ENCODE peak calls at places on chromosomes 6 and 20, in nine cellular contexts. V is ovary; U is stomach; X is body of pancreas; I is lung; B is OCI-LY7; O is mammary epithelial cell; L is astrocyte of the spinal cord; T is CD8-positive, alpha-beta T cell. Y is an unnamed sample.

GRCh38 chr6:139270249-139270648 is 21.5 kb downstream of the TXLNB start:
- DNase-seq in V (no peak), U (no peak), X (no peak), I (no peak), B (peak), O (no peak), L (no peak), T (no peak), Y (no peak)

GRCh38 chr6:100344761-100345160 is 120.0 kb downstream of the SIM1 start:
- DNase-seq in V (no peak), U (no peak), X (no peak), I (no peak), B (no peak), O (no peak), L (peak), T (no peak), Y (no peak)

GRCh38 chr20:40689100-40689942 is at the start of gene MAFB:
- DNase-seq in V (peak), U (peak), X (peak), I (peak), B (no peak), O (peak), L (peak), T (no peak), Y (peak)

GRCh38 chr6:1325471-1326309 is 13.8 kb downstream of the FOXQ1 start:
- DNase-seq in V (no peak), U (peak), X (no peak), I (no peak), B (no peak), O (peak), L (peak), T (no peak), Y (peak)

GRCh38 chr6:104218132-104218531 is 641.6 kb downstream of the HACE1 start:
- DNase-seq in V (no peak), U (no peak), X (no peak), I (no peak), B (no peak), O (peak), L (peak), T (no peak), Y (peak)

GRCh38 chr6:141610741-141611140 is 522.0 kb upstream of the GJE1 start:
- DNase-seq in V (no peak), U (no peak), X (no peak), I (no peak), B (no peak), O (peak), L (peak), T (no peak), Y (peak)

GRCh38 chr6:37501632-37502466 is 2.2 kb upstream of the CCDC167 start:
- DNase-seq in V (no peak), U (no peak), X (no peak), I (no peak), B (peak), O (no peak), L (no peak), T (no peak), Y (no peak)

GRCh38 chr6:9851541-9852380 is 563.1 kb downstream of the TFAP2A start:
- DNase-seq in V (no peak), U (no peak), X (no peak), I (no peak), B (no peak), O (peak), L (no peak), T (no peak), Y (peak)

GRCh38 chr6:156169361-156169760 is 607.8 kb upstream of the ARID1B start:
- DNase-seq in V (no peak), U (no peak), X (no peak), I (no peak), B (no peak), O (no peak), L (no peak), T (no peak), Y (no peak)

GRCh38 chr20:43832096-43832816 is 82.4 kb upstream of the TOX2 start:
- DNase-seq in V (no peak), U (no peak), X (no peak), I (no peak), B (no peak), O (no peak), L (no peak), T (no peak), Y (no peak)

GRCh38 chr6:154865291-154865690 is 129.8 kb upstream of the TIAM2 start:
- DNase-seq in V (no peak), U (no peak), X (no peak), I (no peak), B (no peak), O (no peak), L (peak), T (no peak), Y (peak)

GRCh38 chr6:147166360-147166944 is 37.8 kb upstream of the STXBP5 start:
- DNase-seq in V (no peak), U (no peak), X (no peak), I (no peak), B (no peak), O (peak), L (peak), T (no peak), Y (no peak)

GRCh38 chr6:144581807-144582537 is 296.8 kb downstream of the UTRN start:
- DNase-seq in V (no peak), U (no peak), X (peak), I (no peak), B (peak), O (no peak), L (peak), T (no peak), Y (peak)

GRCh38 chr6:131163886-131164285 is 28.6 kb downstream of the AKAP7 start:
- DNase-seq in V (no peak), U (no peak), X (no peak), I (no peak), B (no peak), O (no peak), L (no peak), T (no peak), Y (peak)

GRCh38 chr6:105374010-105374420 is 28.9 kb downstream of the PREP start:
- DNase-seq in V (no peak), U (peak), X (no peak), I (peak), B (no peak), O (peak), L (peak), T (no peak), Y (peak)

GRCh38 chr6:145110109-145110508 is 625.2 kb downstream of the EPM2A start:
- DNase-seq in V (no peak), U (no peak), X (no peak), I (no peak), B (no peak), O (peak), L (no peak), T (no peak), Y (no peak)

GRCh38 chr6:43917878-43918382 is 147.9 kb downstream of the VEGFA start:
- DNase-seq in V (no peak), U (no peak), X (no peak), I (no peak), B (no peak), O (peak), L (peak), T (no peak), Y (no peak)

GRCh38 chr20:2387180-2387577 is 6.5 kb downstream of the TGM6 start:
- DNase-seq in V (no peak), U (no peak), X (no peak), I (no peak), B (peak), O (no peak), L (peak), T (no peak), Y (peak)

GRCh38 chr6:125728739-125729138 is 20.7 kb upstream of the HEY2 start:
- DNase-seq in V (no peak), U (no peak), X (peak), I (peak), B (no peak), O (no peak), L (no peak), T (no peak), Y (no peak)

GRCh38 chr6:34791164-34791841 is 580 bp upstream of the BLTP3A start:
- DNase-seq in V (peak), U (peak), X (peak), I (peak), B (peak), O (no peak), L (peak), T (peak), Y (peak)

GRCh38 chr20:6000851-6001250 is 50.4 kb downstream of the MCM8 start:
- DNase-seq in V (no peak), U (no peak), X (no peak), I (no peak), B (no peak), O (no peak), L (no peak), T (no peak), Y (no peak)

GRCh38 chr6:17091122-17091521 is 10.7 kb upstream of the STMND1 start:
- DNase-seq in V (no peak), U (no peak), X (no peak), I (no peak), B (no peak), O (no peak), L (no peak), T (no peak), Y (no peak)

GRCh38 chr20:48613926-48614325 is 213.9 kb downstream of the PREX1 start:
- DNase-seq in V (peak), U (no peak), X (no peak), I (no peak), B (no peak), O (no peak), L (no peak), T (no peak), Y (no peak)

GRCh38 chr6:34618430-34619182 is 62.5 kb upstream of the SPDEF start:
- DNase-seq in V (no peak), U (no peak), X (no peak), I (no peak), B (no peak), O (no peak), L (no peak), T (no peak), Y (no peak)

GRCh38 chr20:53555081-53555480 is 38.6 kb downstream of the ZNF217 start:
- DNase-seq in V (no peak), U (no peak), X (no peak), I (no peak), B (no peak), O (no peak), L (no peak), T (no peak), Y (no peak)

GRCh38 chr6:100065348-100065747 is 71.3 kb upstream of the MCHR2 start:
- DNase-seq in V (no peak), U (no peak), X (no peak), I (no peak), B (no peak), O (no peak), L (no peak), T (no peak), Y (no peak)

GRCh38 chr20:31594558-31595379 is 10.3 kb upstream of the ID1 start:
- DNase-seq in V (no peak), U (peak), X (no peak), I (no peak), B (no peak), O (no peak), L (peak), T (no peak), Y (no peak)
- H3K4me3 ChIP-seq in V (no peak), U (no peak), X (no peak), I (no peak), B (no peak), O (no peak), L (no peak), T (no peak), Y (no peak)

GRCh38 chr6:158027590-158028285 is 46.1 kb downstream of the SYNJ2 start:
- DNase-seq in V (no peak), U (no peak), X (no peak), I (no peak), B (no peak), O (no peak), L (no peak), T (no peak), Y (no peak)

GRCh38 chr6:158026901-158027589 is 45.4 kb downstream of the SYNJ2 start:
- DNase-seq in V (no peak), U (no peak), X (no peak), I (no peak), B (no peak), O (no peak), L (no peak), T (no peak), Y (no peak)

GRCh38 chr6:158024566-158025297 is 43.1 kb downstream of the SYNJ2 start:
- DNase-seq in V (no peak), U (no peak), X (no peak), I (no peak), B (no peak), O (no peak), L (no peak), T (no peak), Y (peak)

GRCh38 chr6:158028421-158028820 is 46.8 kb downstream of the SYNJ2 start:
- DNase-seq in V (no peak), U (no peak), X (peak), I (no peak), B (no peak), O (no peak), L (no peak), T (no peak), Y (no peak)

DNA sequence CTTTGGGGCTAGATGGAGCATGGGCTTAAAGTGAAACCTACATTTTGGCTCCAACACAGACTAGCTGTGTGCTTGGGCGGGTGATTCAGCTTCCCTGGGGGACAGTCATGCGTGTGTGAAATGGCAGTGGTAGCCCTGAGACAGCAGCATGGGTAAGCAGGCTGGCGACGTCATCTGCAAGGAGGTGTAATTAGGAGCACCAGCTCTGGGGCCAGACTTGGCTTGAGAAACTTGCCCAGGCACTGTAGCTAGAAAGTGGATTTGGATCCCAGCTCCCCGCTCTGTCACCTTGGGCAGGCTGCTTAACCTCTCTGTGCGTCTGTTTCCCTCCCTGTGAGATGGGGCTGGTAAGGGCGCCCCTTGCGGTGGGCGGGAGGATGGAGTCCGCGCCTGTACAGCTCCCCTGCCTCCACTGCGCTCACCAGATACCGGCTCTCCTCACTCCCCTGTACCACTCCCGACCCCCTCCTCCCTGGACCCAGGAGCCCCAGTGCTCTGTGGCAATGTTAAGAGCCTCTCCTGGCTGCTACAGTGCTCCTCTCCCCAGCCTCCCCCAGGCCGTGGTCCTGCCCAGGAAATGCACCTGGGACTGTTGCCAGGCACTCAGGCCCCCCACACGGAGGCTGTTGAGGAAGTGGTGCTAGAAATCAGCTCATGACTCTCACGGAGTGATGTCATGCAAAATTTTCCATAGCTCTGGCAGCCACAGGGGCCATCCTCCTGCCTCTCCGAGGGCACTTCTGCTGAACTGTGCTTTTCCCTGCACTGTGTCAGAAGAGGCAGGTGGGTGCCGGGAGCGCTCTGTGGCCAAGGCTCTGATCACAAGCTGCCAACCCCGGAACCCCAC is 44.6 kb downstream of the SYNJ2 start:
- DNase-seq in V (peak), U (peak), X (peak), I (peak), B (peak), O (peak), L (peak), T (peak), Y (peak)
- TF ChIP-seq CTCF in V (no peak), U (no peak), X (no peak), I (no peak), B (peak), O (peak), L (peak), T (peak), Y (peak)

GRCh38 chr6:3748208-3748701 is 3.3 kb downstream of the PXDC1 start:
- DNase-seq in V (no peak), U (peak), X (peak), I (peak), B (peak), O (peak), L (peak), T (no peak), Y (peak)
- H3K4me3 ChIP-seq in V (no peak), U (peak), X (no peak), I (no peak), B (no peak), O (no peak), L (peak), T (no peak), Y (peak)

DNA sequence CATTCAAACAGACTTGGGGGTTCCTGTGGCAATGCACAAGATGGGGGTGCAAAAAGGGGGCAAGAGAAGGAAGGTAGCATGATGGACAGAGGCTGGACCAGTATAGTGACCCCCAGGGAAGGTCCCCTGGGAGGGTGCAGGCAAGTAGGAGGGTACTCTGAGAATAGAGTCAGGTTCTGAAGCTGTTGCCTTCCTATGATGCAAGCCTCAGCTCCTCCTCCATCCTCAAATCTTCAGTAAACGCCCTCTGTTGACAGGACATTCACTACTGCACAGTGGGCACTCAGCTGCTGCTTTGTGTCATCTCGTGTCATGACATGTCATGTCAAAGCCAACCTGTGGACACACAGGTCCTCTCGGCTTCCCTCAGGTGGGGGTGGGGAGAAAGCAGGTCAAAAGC is 5.8 kb upstream of the SDCBP2 start:
- DNase-seq in V (no peak), U (no peak), X (no peak), I (no peak), B (peak), O (peak), L (no peak), T (no peak), Y (peak)
- TF ChIP-seq CTCF in V (no peak), U (no peak), X (no peak), I (no peak), B (peak), O (no peak), L (no peak), T (no peak), Y (peak)

GRCh38 chr6:31558631-31559500 is 11.5 kb downstream of the NFKBIL1 start:
- DNase-seq in V (no peak), U (no peak), X (no peak), I (peak), B (peak), O (no peak), L (no peak), T (peak), Y (peak)
- H3K4me3 ChIP-seq in V (no peak), U (no peak), X (no peak), I (no peak), B (peak), O (no peak), L (no peak), T (peak), Y (no peak)

DNA sequence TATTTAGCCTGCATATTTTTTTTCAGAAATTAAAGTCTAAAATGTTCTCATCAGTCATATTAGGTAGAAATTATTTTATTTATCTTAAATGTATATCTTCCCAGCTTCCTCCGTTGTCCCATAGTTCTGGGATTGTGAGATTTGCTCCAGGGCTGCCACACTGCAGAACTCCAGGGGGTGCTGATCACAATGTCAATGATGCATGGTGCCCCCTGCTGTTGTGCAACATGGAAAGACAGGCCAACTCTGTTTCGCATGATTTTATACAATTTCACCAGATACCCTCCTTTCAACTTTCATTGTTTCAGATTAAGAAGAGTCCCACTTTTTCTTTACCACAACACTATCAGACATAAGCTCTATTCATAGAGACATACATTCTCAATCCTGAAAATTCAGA is 35.9 kb downstream of the ID4 start:
- DNase-seq in V (no peak), U (no peak), X (no peak), I (no peak), B (peak), O (no peak), L (no peak), T (no peak), Y (no peak)
- TF ChIP-seq CTCF in V (no peak), U (no peak), X (no peak), I (no peak), B (peak), O (peak), L (peak), T (no peak), Y (no peak)

DNA sequence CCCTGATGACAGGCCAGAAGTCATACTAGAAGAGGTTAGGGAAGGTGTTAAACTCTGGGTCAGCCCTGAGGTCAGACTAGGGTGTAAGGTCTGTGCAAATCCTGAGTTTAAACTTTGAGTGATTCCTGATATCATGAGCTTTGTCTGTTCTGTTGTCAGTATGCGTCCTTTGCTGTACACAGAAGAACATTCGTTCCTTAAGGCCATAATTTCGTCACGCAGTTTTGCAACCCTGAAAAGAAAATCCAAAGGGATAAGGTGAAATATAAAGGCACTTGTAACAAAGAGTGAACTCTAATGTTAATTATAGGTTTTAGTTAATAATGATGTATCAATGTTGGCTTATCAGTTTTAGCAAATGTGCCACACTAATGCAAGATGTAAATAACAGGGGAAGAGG is 2.3 kb downstream of the DST start:
- DNase-seq in V (no peak), U (no peak), X (no peak), I (no peak), B (no peak), O (peak), L (no peak), T (no peak), Y (no peak)
- H3K4me3 ChIP-seq in V (no peak), U (no peak), X (no peak), I (no peak), B (no peak), O (peak), L (no peak), T (no peak), Y (no peak)

GRCh38 chr20:18063676-18064075 is 6.0 kb upstream of the OVOL2 start:
- DNase-seq in V (no peak), U (no peak), X (no peak), I (no peak), B (no peak), O (no peak), L (no peak), T (no peak), Y (no peak)

GRCh38 chr20:18072532-18072931 is 14.8 kb upstream of the OVOL2 start:
- DNase-seq in V (no peak), U (no peak), X (no peak), I (no peak), B (no peak), O (no peak), L (no peak), T (no peak), Y (no peak)

GRCh38 chr20:18066421-18067333 is 9.0 kb upstream of the OVOL2 start:
- DNase-seq in V (no peak), U (no peak), X (no peak), I (no peak), B (peak), O (no peak), L (no peak), T (no peak), Y (peak)
- TF ChIP-seq CTCF in V (no peak), U (no peak), X (no peak), I (no peak), B (peak), O (peak), L (no peak), T (no peak), Y (peak)

GRCh38 chr6:166950443-166950821 is 5.9 kb downstream of the RNASET2 start:
- DNase-seq in V (no peak), U (no peak), X (no peak), I (no peak), B (peak), O (no peak), L (no peak), T (no peak), Y (no peak)
- H3K4me3 ChIP-seq in V (no peak), U (no peak), X (no peak), I (no peak), B (peak), O (no peak), L (no peak), T (no peak), Y (no peak)